ENCODE peak calls at places on chromosomes 2 and 18, in nine cellular contexts. A, K, J, Z, M, P, W, Y and I are unnamed samples.

GRCh38 chr2:69995511-69995910 is 34.1 kb upstream of the ASPRV1 start:
- DNase-seq in M (no peak), W (no peak), J (no peak), K (no peak), A (peak; percentile 11), P (no peak), Y (no peak), Z (no peak), I (no peak)

GRCh38 chr2:224909885-224910517 is 132.3 kb downstream of the DOCK10 start:
- DNase-seq in A (peak; percentile 91), Y (peak; percentile 79), Z (peak; percentile 90), M (peak; percentile 85), J (no peak), P (no peak), K (no peak), W (no peak), I (peak; percentile 81)

GRCh38 chr2:215401896-215402379 is 33.9 kb downstream of the FN1 start:
- DNase-seq in P (no peak), J (no peak), K (no peak), A (no peak), Y (no peak), W (no peak), M (peak; percentile 31), Z (no peak), I (peak; percentile 89)

GRCh38 chr2:144559681-144560080 is 39.8 kb upstream of the ZEB2 start:
- DNase-seq in P (no peak), K (no peak), J (no peak), W (no peak), A (no peak), Z (no peak), M (no peak), Y (no peak), I (no peak)

GRCh38 chr2:76599732-76600368 is 889.1 kb upstream of the GCFC2 start:
- DNase-seq in Y (peak; percentile 52), P (no peak), K (peak; percentile 12), A (no peak), W (no peak), J (no peak), M (peak; percentile 78), Z (no peak), I (peak; percentile 63)

GRCh38 chr2:10305715-10306114 is 3.0 kb downstream of the HPCAL1 start:
- DNase-seq in M (no peak), K (no peak), A (no peak), Z (no peak), J (no peak), P (no peak), W (peak; percentile 43), Y (peak; percentile 73), I (no peak)

GRCh38 chr18:46411862-46412690 is 244.9 kb downstream of the LOXHD1 start:
- DNase-seq in M (peak; percentile 35), K (no peak), W (no peak), J (no peak), A (no peak), P (no peak), Y (no peak), Z (no peak), I (no peak)

GRCh38 chr2:14804912-14805311 is 172.4 kb downstream of the LRATD1 start:
- DNase-seq in M (no peak), P (no peak), Z (no peak), Y (no peak), K (no peak), W (no peak), A (no peak), J (no peak), I (no peak)

GRCh38 chr2:99688699-99689098 is 198.9 kb upstream of the REV1 start:
- DNase-seq in A (no peak), Z (peak; percentile 38), M (no peak), W (no peak), P (no peak), K (no peak), Y (no peak), J (no peak), I (no peak)

GRCh38 chr2:3204031-3204430 is 173.6 kb downstream of the EIPR1 start:
- DNase-seq in K (no peak), J (no peak), Z (no peak), Y (peak; percentile 84), P (no peak), M (no peak), W (no peak), A (no peak), I (no peak)

GRCh38 chr18:69102959-69103358 is 297.7 kb upstream of the DOK6 start:
- DNase-seq in J (no peak), K (peak; percentile 3), Z (no peak), Y (no peak), M (peak; percentile 4), W (no peak), A (no peak), P (no peak), I (peak; percentile 61)

GRCh38 chr18:35662293-35663062 is 80.9 kb downstream of the GALNT1 start:
- DNase-seq in Y (no peak), K (no peak), W (no peak), P (no peak), Z (no peak), J (no peak), M (no peak), A (no peak), I (no peak)

GRCh38 chr18:35658112-35658511 is 76.6 kb downstream of the GALNT1 start:
- DNase-seq in Z (no peak), M (no peak), P (no peak), W (no peak), A (no peak), J (no peak), K (no peak), Y (no peak), I (no peak)

GRCh38 chr18:35661483-35662146 is 80.1 kb downstream of the GALNT1 start:
- DNase-seq in A (no peak), J (no peak), Y (no peak), Z (no peak), P (no peak), W (no peak), M (no peak), K (no peak), I (no peak)
- TF ChIP-seq CTCF in A (no peak), J (no peak), Y (peak; percentile 10), Z (no peak), P (no peak), W (no peak), M (no peak), K (no peak), I (peak; percentile 12)

GRCh38 chr2:241070811-241071676 is 31.0 kb downstream of the MTERF4 start:
- DNase-seq in Z (no peak), J (no peak), Y (peak; percentile 70), M (no peak), A (no peak), P (no peak), W (no peak), K (no peak), I (no peak)
- H3K4me3 ChIP-seq in Z (no peak overlapping the region), J (no peak overlapping the region), Y (no peak overlapping the region), M (no peak overlapping the region), A (no peak overlapping the region), P (no peak overlapping the region), W (no peak overlapping the region), K (no peak overlapping the region), I (no peak overlapping the region)

DNA sequence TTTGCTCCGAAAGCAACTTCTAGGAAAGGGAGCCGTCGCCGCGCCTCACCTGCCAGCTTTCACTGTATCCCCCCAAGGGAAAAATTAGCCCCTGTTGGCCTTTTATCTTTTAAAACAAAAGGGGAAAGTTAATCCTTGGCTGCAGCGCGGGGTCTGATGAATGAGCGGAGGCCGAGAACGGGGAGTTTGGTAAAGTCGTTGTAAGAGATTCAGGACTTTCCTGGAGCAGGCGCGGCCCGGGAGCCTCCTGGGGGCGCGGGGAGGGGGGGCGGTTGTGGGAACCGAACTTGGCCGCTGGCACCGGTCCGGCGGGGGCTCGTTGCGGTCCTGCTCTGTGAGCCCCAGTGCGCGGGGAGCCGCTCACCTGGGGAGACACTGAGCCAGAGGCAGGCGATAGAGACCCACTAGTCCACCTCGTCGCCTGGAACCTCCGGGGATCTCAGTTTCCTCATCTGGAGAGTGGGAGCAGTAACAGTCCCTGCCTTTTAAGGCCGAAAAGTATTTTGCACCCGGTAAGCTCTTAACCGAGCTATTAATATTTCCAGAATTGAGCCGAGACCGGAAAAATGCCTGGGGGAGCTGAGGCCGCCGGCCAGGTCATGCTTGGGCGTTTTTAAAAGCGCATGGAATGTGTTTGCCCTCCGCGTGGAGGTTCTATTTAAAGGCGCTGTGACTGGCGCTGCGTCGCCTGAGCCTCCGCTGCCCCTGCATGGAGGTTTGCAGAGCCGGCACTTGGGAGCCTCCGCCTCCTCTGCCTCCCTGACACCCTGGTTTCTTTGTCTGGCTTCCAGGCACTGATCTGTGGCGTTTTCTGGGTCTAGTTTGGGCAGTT is 1.1 kb downstream of the EFHD1 start:
- DNase-seq in P (peak; percentile 67), Z (peak; percentile 90), J (no peak), Y (peak; percentile 88), M (no peak), K (no peak), A (peak; percentile 82), W (no peak), I (no peak)
- TF ChIP-seq CTCF in P (no peak), Z (no peak), J (no peak), Y (no peak), M (no peak), K (no peak), A (no peak), W (no peak), I (no peak)

GRCh38 chr2:219629976-219630695 is 2.7 kb downstream of the SLC4A3 start:
- DNase-seq in A (peak; percentile 57), P (peak; percentile 78), M (no peak), Z (no peak), W (no peak), J (no peak), K (no peak), Y (peak; percentile 94), I (no peak)

GRCh38 chr2:219628986-219629901 is 1.8 kb downstream of the SLC4A3 start:
- DNase-seq in P (peak; percentile 51), W (no peak), M (no peak), Z (no peak), Y (peak; percentile 84), A (peak; percentile 57), K (no peak), J (no peak), I (no peak)

GRCh38 chr2:219626540-219626939 is 890 bp upstream of the SLC4A3 start:
- DNase-seq in Z (no peak), A (no peak), Y (peak; percentile 89), M (no peak), P (no peak), J (no peak), W (no peak), K (no peak), I (no peak)

GRCh38 chr2:219627105-219628100 is at the start of gene SLC4A3:
- DNase-seq in P (peak; percentile 77), Z (no peak), J (peak; percentile 79), M (no peak), Y (peak; percentile 98), A (no peak), K (no peak), W (no peak), I (no peak)

DNA sequence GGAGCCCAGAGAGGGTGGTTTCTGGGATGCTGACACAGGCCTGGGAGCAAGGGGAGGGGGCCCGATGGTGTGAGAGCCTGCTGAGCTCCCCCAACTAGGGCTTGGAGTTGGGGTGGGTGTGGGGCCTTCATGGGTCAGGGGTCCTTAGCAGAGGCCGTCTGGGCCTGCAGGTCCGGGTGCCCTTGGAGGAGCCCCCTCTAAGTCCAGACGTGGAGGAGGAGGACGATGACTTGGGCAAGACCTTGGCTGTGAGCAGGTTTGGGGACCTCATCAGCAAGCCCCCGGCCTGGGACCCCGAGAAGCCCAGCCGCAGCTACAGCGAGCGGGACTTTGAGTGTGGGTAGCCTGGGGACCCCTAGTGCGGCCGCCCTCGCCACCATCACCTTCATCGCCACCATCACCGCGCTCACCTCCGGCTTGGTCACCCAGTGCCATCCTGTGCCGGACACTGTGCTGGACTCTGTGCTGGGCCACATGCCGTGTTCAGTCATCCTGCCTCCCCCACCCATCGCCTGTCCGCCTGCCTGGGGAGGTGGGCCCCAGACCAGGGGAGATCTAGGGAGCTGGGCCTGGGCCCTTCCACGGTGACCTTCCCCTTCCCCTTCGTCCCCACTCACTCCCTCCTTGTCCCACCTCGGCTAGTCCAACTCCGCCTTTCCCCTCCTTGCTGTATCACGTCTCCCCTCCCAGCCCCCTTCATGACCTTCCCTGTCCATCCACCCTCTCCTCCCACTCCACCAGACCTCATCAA is 980 bp downstream of the SLC4A3 start:
- DNase-seq in P (peak; percentile 76), Y (no peak), Z (no peak), K (no peak), M (no peak), A (peak; percentile 58), J (no peak), W (no peak), I (no peak)
- H3K4me3 ChIP-seq in P (peak overlapping the region; percentile 32), Y (peak overlapping the region; percentile 66), Z (peak overlapping the region; percentile 79), K (peak overlapping the region; percentile 56), M (peak overlapping the region; percentile 54), A (no peak overlapping the region), J (peak overlapping the region; percentile 65), W (no peak overlapping the region), I (peak overlapping the region; percentile 38)